ENCODE peak calls at places on chromosomes 3 and 15, in eight cellular contexts. U, N, Y, Z, F, B, S and X are unnamed samples.

GRCh38 chr3:128021768-128022372 is 30.4 kb upstream of the SEC61A1 start:
- DNase-seq in Y (no peak), B (no peak), N (no peak), F (no peak), S (no peak), Z (no peak), U (no peak), X (no peak)

GRCh38 chr3:18891641-18892040 is 256.7 kb upstream of the KCNH8 start:
- DNase-seq in Y (no peak), U (no peak), S (no peak), F (no peak), Z (no peak), N (no peak), B (no peak), X (peak)

GRCh38 chr3:184690236-184690883 is 21.5 kb downstream of the MAGEF1 start:
- DNase-seq in B (no peak), U (no peak), Y (no peak), N (no peak), F (no peak), S (no peak), Z (no peak), X (no peak)

GRCh38 chr3:104367000-104367399 is 999.7 kb upstream of the ALCAM start:
- DNase-seq in F (no peak), S (no peak), U (no peak), B (no peak), N (no peak), Y (no peak), Z (no peak), X (no peak)

GRCh38 chr3:34405159-34405558 is 606.7 kb downstream of the PDCD6IP start:
- DNase-seq in N (no peak), F (no peak), Y (no peak), S (no peak), U (no peak), Z (no peak), B (no peak), X (no peak)

GRCh38 chr3:15682766-15683165 is 81.2 kb downstream of the BTD start:
- DNase-seq in F (no peak), S (no peak), B (no peak), N (no peak), Z (no peak), U (no peak), Y (no peak), X (peak)

GRCh38 chr15:96345560-96346389 is 15.3 kb downstream of the NR2F2 start:
- DNase-seq in U (no peak), S (no peak), B (no peak), N (peak), Z (no peak), Y (peak), F (peak), X (peak)

GRCh38 chr3:11567516-11568467 is 75.9 kb downstream of the VGLL4 start:
- DNase-seq in F (no peak), N (no peak), B (no peak), U (no peak), Z (no peak), Y (peak), S (no peak), X (no peak)

GRCh38 chr15:45128971-45129639 is 574 bp downstream of the DUOXA1 start:
- DNase-seq in U (no peak), F (no peak), Z (no peak), N (no peak), Y (no peak), B (no peak), S (no peak), X (no peak)

GRCh38 chr15:28456476-28457395 is 76.0 kb downstream of the GOLGA8G start:
- DNase-seq in B (no peak), Z (no peak), Y (peak), N (no peak), F (peak), S (no peak), U (no peak), X (no peak)

GRCh38 chr3:166582231-166582630 is 745.0 kb upstream of the BCHE start:
- DNase-seq in Z (no peak), B (no peak), S (no peak), U (no peak), F (no peak), Y (no peak), N (no peak), X (no peak)

GRCh38 chr15:89909611-89910010 is 3.1 kb downstream of the ARPIN start:
- DNase-seq in Y (no peak), F (peak), B (no peak), U (no peak), N (no peak), Z (no peak), S (no peak), X (no peak)

GRCh38 chr3:127711021-127711420 is 38.3 kb downstream of the ABTB1 start:
- DNase-seq in S (no peak), U (no peak), B (no peak), Z (no peak), N (no peak), F (peak), Y (peak), X (no peak)

GRCh38 chr3:158737987-158738615 is 5.8 kb upstream of the RARRES1 start:
- DNase-seq in Y (no peak), U (no peak), B (no peak), N (no peak), Z (no peak), S (no peak), F (no peak), X (no peak)

GRCh38 chr3:55782806-55783205 is 295.7 kb upstream of the WNT5A start:
- DNase-seq in U (no peak), S (no peak), B (no peak), N (no peak), Y (no peak), F (no peak), Z (no peak), X (no peak)